ENCODE peak calls at places on chromosomes 1 and 21, in four cellular contexts. E, V, R and X are unnamed samples.

GRCh38 chr1:87044840-87045239 is 130.4 kb downstream of the HS2ST1 start:
- DNase-seq in E (no peak), V (no peak), R (no peak), X (no peak)

GRCh38 chr1:88399690-88400089 is 284.4 kb upstream of the PKN2 start:
- DNase-seq in E (no peak), V (no peak), R (no peak), X (no peak)

GRCh38 chr1:66371233-66372005 is 162.5 kb upstream of the SGIP1 start:
- DNase-seq in E (no peak), V (peak; percentile 88), R (peak; percentile 80), X (no peak)

GRCh38 chr1:67532452-67533216 is 102.4 kb upstream of the SERBP1 start:
- DNase-seq in E (peak; percentile 62), V (peak; percentile 83), R (peak; percentile 84), X (peak; percentile 21)

GRCh38 chr1:172143384-172144025 is 277.0 kb upstream of the C1orf105 start:
- DNase-seq in E (no peak), V (peak; percentile 74), R (peak; percentile 90), X (no peak)

GRCh38 chr1:66464802-66465201 is 69.2 kb upstream of the SGIP1 start:
- DNase-seq in E (no peak), V (peak; percentile 97), R (peak; percentile 99), X (no peak)

GRCh38 chr1:174682419-174683008 is 234.8 kb downstream of the GPR52 start:
- DNase-seq in E (no peak), V (peak; percentile 52), R (peak; percentile 83), X (no peak)

GRCh38 chr21:44909719-44910118 is 11.0 kb downstream of the ITGB2 start:
- DNase-seq in E (no peak), V (no peak), R (no peak), X (no peak)

GRCh38 chr1:66048011-66048410 is 255.3 kb downstream of the PDE4B start:
- DNase-seq in E (no peak), V (peak; percentile 69), R (peak; percentile 6), X (no peak)

GRCh38 chr1:3736708-3737107 is 15.5 kb upstream of the CCDC27 start:
- DNase-seq in E (no peak), V (no peak), R (no peak), X (no peak)

GRCh38 chr1:59478822-59479221 is 181.9 kb downstream of the FGGY start:
- DNase-seq in E (no peak), V (no peak), R (no peak), X (no peak)

GRCh38 chr21:36639769-36640168 is 59.1 kb upstream of the SIM2 start:
- DNase-seq in E (no peak), V (no peak), R (no peak), X (peak; percentile 19)

GRCh38 chr1:187185389-187185788 is 356.6 kb downstream of the PLA2G4A start:
- DNase-seq in E (no peak), V (no peak), R (no peak), X (no peak)

GRCh38 chr1:24409535-24409934 is 4.0 kb downstream of the STPG1 start:
- DNase-seq in E (no peak), V (peak; percentile 91), R (peak; percentile 88), X (no peak)

GRCh38 chr21:40043423-40043822 is 176.2 kb downstream of the PCP4 start:
- DNase-seq in E (no peak), V (no peak), R (no peak), X (no peak)

GRCh38 chr1:181469829-181470228 is 13.5 kb upstream of the CACNA1E start:
- DNase-seq in E (no peak), V (peak; percentile 75), R (peak; percentile 88), X (no peak)

GRCh38 chr1:26278835-26279597 is 870 bp upstream of the SH3BGRL3 start:
- DNase-seq in E (no peak), V (peak; percentile 97), R (peak; percentile 70), X (no peak)
- H2AFZ ChIP-seq in E (no peak overlapping the region), V (no peak overlapping the region), R (no peak overlapping the region), X (peak overlapping the region; percentile 79)

GRCh38 chr1:10497109-10497508 is 22.4 kb downstream of the PEX14 start:
- DNase-seq in E (no peak), V (no peak), R (no peak), X (peak; percentile 63)

GRCh38 chr1:10495475-10495817 is 20.7 kb downstream of the PEX14 start:
- DNase-seq in E (no peak), V (no peak), R (no peak), X (no peak)

GRCh38 chr1:10495942-10496341 is 21.2 kb downstream of the PEX14 start:
- DNase-seq in E (no peak), V (no peak), R (no peak), X (no peak)

GRCh38 chr1:10494754-10495474 is 20.2 kb downstream of the PEX14 start:
- DNase-seq in E (peak; percentile 73), V (peak; percentile 78), R (peak; percentile 53), X (peak; percentile 81)

GRCh38 chr1:10494418-10494753 is 19.6 kb downstream of the PEX14 start:
- DNase-seq in E (no peak), V (no peak), R (no peak), X (no peak)
- H3K4me2 ChIP-seq in E (no peak overlapping the region), V (no peak overlapping the region), R (no peak overlapping the region), X (peak overlapping the region; percentile 91)

DNA sequence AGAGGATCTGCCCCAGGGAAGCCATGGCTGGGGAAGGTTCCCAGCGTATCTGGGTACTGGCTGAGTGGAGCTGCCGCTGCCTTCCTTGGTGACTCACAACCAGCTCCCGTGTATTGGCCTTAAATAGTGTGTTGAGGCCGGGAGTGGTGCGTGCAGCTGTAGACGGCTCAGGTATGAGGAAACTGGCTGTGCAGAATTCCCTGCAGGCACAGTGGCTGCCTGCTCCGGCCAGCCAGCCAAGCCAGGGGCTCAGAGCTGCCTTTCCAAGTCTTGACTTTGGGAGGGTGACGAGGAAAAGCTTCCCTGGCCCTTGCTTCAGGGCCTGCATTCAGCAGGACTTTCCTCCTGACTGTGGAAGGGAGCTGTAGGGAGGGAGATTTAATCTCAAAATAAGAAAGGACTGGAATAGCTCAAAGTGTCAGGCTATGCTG is at the start of gene VTCN1:
- DNase-seq in E (no peak), V (no peak), R (no peak), X (no peak)
- H2AFZ ChIP-seq in E (no peak within 1 kb of the TSS), V (no peak within 1 kb of the TSS), R (no peak within 1 kb of the TSS), X (no peak within 1 kb of the TSS)

DNA sequence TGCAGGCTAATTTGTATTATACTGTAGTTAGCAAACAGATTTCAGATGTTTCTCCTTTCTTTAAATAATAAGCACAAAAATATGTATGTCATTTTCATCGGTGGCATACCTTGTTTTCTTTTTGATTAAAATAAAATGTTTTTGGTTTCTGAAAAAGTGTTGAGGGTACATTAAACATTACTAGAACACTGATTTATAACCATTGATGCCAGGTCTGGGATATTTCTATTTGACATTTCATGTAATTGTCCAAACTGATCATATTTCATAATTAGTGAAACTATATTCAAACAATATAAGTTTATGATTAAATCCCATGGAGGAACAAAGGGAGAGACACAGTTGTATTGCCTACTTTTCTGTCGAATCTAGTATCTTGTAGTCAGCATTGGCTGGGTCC is 99.7 kb upstream of the ADGRL2 start:
- DNase-seq in E (no peak), V (no peak), R (no peak), X (no peak)
- H3K4me2 ChIP-seq in E (no peak overlapping the region), V (no peak overlapping the region), R (no peak overlapping the region), X (no peak overlapping the region)

DNA sequence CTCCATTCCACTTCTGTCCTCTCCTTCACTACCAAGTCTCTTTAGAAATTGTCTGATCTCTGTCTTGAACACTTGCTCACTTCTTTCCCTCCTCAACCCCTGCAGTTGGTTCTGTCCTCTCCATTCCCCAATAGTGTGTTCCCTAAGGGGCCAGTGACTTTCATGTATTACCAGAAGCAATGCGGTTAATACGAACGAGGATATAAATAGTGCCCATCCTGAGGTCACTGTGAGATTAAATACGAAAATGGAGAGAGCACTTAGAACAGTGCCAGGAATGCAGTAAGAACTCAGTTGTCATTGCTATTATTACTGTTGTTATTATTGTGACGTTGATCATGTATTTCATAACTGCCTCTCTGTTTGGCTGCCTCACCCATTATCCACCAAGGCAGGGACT is 53.0 kb upstream of the ARTN start:
- DNase-seq in E (no peak), V (no peak), R (no peak), X (no peak)
- H2AFZ ChIP-seq in E (no peak overlapping the region), V (no peak overlapping the region), R (no peak overlapping the region), X (no peak overlapping the region)

DNA sequence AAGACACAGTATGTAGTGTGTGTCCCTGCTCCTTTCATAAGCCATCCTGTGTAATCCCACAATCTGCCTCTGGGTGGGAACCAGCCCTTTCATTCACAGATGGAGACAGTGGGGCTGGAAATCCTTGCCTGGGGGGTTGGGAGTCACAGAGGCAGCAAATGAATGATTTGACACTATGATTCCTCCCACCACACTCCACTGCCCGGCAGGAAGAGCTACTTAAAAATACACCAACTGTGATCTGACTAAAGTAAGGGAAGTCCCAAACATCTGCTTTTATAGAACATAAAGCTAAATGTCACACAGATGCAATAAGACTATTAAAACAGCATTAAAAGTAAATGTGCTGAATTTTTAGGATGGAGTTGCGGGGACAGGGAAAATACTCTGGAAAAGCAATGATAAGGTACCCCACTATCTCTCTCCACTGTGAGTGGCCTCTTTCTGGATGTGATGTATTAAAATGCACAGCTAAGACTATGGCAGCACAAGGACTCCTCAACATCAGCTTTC is 4.3 kb downstream of the PARP1 start:
- DNase-seq in E (peak; percentile 39), V (peak; percentile 43), R (peak; percentile 23), X (no peak)
- H3K4me2 ChIP-seq in E (peak overlapping the region; percentile 61), V (peak overlapping the region; percentile 25), R (no peak overlapping the region), X (peak overlapping the region; percentile 96)

DNA sequence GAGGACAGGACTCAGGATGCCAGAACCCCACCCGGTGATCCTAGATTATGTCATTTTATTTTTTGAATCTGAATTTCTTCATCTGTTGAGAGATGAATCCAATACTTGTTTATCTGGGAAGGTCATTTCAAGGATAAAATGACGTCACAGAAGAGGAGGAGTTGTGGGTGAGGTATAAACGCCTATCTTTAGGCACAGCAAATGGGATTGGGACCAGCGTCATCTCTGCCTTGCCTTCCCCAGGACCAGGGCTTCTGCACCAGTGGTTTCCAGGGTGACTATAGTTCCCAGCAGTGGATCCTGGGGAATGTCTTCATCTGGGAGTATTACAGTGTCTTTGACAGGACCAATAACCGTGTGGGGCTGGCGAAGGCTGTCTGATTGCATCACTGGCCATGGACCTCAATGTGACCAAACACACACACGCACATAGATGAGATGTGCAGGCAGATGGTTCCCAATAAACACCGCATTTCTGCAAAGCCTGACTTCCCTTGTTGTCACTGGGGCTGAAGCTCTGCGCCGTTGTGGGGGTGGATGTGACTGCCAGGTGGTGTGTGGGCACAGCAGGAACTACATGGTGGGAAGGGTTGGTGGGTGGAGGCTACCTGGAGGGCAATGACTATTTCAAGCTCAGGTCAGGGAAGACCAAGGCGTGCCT is 28.1 kb downstream of the KCNA10 start:
- DNase-seq in E (no peak), V (no peak), R (no peak), X (no peak)
- H2AFZ ChIP-seq in E (no peak overlapping the region), V (no peak overlapping the region), R (no peak overlapping the region), X (no peak overlapping the region)

GRCh38 chr1:54774820-54775498 is 10.6 kb upstream of the PARS2 start:
- DNase-seq in E (peak; percentile 92), V (peak; percentile 22), R (peak; percentile 32), X (peak; percentile 49)
- H3K4me2 ChIP-seq in E (no peak overlapping the region), V (no peak overlapping the region), R (no peak overlapping the region), X (no peak overlapping the region)

DNA sequence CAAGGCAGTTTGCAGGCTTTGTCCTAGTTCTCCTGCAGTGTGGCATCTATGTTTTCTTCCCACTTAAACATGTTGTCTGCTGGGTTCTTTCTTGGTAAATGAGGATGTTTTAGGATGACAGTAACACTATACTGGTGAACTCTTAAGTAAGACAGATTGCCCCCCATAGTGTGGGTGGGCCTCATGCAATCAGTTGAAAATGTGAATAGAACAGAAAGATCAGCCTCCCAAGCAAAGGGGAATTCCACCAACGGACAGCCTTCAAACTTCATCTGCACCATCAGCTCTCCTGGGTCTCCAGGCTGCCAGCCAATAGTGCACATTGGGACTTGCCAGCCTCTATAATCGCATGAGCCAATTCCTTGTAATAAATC is 10.7 kb upstream of the TARBP1 start:
- DNase-seq in E (no peak), V (no peak), R (no peak), X (no peak)
- H2AFZ ChIP-seq in E (no peak overlapping the region), V (no peak overlapping the region), R (no peak overlapping the region), X (no peak overlapping the region)

GRCh38 chr1:207070811-207071210 is 17.7 kb downstream of the PFKFB2 start:
- DNase-seq in E (no peak), V (no peak), R (no peak), X (no peak)
- H3K4me2 ChIP-seq in E (no peak overlapping the region), V (no peak overlapping the region), R (no peak overlapping the region), X (no peak overlapping the region)